ENCODE peak calls at places on chromosomes 16 and 17, in six cellular contexts. W, N, M, J, L and O are unnamed samples.

GRCh38 chr17:64732336-64733006 is 70.4 kb upstream of the SMURF2 start:
- DNase-seq in M (no peak), W (peak), N (no peak), L (peak), J (no peak), O (peak)

GRCh38 chr17:50904522-50905459 is 38.6 kb upstream of the TOB1 start:
- DNase-seq in L (peak), N (no peak), J (peak), M (no peak), W (peak), O (peak)

GRCh38 chr17:79042421-79043190 is 18.6 kb downstream of the C1QTNF1 start:
- DNase-seq in N (peak), W (peak), J (peak), L (peak), M (peak), O (peak)

GRCh38 chr16:48143816-48144215 is 12.0 kb downstream of the ABCC12 start:
- DNase-seq in L (no peak), W (no peak), N (no peak), J (no peak), M (no peak), O (no peak)

GRCh38 chr16:79122343-79122742 is 478.2 kb downstream of the MAF start:
- DNase-seq in M (no peak), J (no peak), L (no peak), N (no peak), W (no peak), O (no peak)

GRCh38 chr17:69450857-69451410 is 36.4 kb downstream of the MAP2K6 start:
- DNase-seq in M (no peak), J (peak), W (no peak), L (no peak), N (no peak), O (peak)

GRCh38 chr16:4936991-4937781 is at the start of gene PPL:
- DNase-seq in W (no peak), J (peak), L (peak), M (peak), N (peak), O (peak)

GRCh38 chr17:14214271-14214670 is 22.4 kb downstream of the CDRT15 start:
- DNase-seq in M (no peak), N (no peak), W (peak), J (no peak), L (no peak), O (peak)

GRCh38 chr17:40738553-40738952 is 16.6 kb downstream of the KRT25 start:
- DNase-seq in W (no peak), N (no peak), L (no peak), J (no peak), M (no peak), O (no peak)

GRCh38 chr16:4734730-4735575 is 616 bp downstream of the DNAAF8 start:
- DNase-seq in M (peak), J (peak), L (peak), W (peak), N (peak), O (peak)

GRCh38 chr17:1241904-1242303 is 28.3 kb upstream of the BHLHA9 start:
- DNase-seq in N (no peak), L (peak), W (peak), J (no peak), M (no peak), O (no peak)

GRCh38 chr17:3724373-3725077 is 822 bp downstream of the HASPIN start:
- DNase-seq in W (peak), M (no peak), L (no peak), J (no peak), N (no peak), O (no peak)

GRCh38 chr17:9801505-9801904 is 10.1 kb upstream of the DHRS7C start:
- DNase-seq in W (no peak), L (no peak), N (no peak), M (no peak), J (no peak), O (no peak)

GRCh38 chr17:68396795-68397536 is 60.3 kb downstream of the WIPI1 start:
- DNase-seq in M (no peak), J (no peak), N (no peak), L (no peak), W (no peak), O (no peak)

GRCh38 chr17:38451030-38451839 is 23.0 kb downstream of the ARHGAP23 start:
- DNase-seq in L (no peak), W (peak), N (no peak), J (peak), M (no peak), O (no peak)

GRCh38 chr16:67397812-67398545 is 4.7 kb upstream of the TPPP3 start:
- DNase-seq in L (no peak), M (no peak), N (no peak), W (no peak), J (no peak), O (no peak)

GRCh38 chr17:50687200-50688066 is 20.3 kb downstream of the ANKRD40 start:
- DNase-seq in W (peak), N (no peak), M (no peak), J (peak), L (peak), O (no peak)

DNA sequence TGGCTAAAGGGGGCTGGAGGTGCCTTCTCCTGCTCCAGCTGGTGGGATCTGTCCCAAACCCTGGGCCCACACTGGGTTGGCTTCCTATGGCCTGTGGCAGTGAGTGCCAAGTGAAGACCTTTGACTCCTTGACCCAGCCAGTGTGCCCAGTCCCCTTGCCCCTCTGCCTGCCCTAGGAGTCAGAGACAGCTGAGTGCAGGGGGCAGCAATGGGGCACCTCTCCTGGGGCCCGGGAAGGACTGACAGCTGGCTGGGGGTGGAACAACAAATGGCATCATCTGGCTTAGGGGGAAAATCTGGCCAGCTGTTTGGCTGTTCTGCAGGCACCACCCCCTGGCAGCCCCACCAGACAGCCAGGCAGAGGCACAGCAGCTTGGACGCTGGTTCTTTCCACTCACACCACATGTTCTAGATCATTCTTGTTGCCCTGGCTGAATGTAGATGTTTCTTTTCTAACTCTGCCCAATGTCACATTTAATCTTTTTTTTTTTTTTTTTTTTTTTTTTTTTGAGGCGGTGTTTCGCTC is 1.9 kb upstream of the SLC4A1 start:
- DNase-seq in N (no peak), J (no peak), M (no peak), W (no peak), L (peak), O (no peak)
- H3K9ac ChIP-seq in N (no peak), J (no peak), M (no peak), W (no peak), L (no peak), O (no peak)

DNA sequence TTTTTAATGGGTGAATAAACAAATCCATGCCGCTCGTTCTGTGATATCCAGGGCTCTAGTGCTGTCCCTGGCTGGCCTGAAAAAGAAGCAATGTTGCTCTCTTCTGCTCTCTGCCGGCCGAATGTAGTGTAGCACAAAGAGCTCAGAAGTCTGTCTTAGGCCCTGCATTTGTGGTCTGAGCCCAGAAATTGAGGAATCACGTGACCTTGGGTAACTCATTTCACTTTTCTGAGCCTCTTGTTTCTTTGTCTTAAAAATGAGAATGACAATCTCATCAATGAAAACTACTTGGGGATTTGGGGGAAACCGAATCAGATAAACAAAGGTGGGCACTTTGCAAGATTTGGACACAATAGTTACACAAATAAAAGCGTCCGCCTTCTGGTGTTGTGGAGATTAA is 381.6 kb upstream of the ASIC2 start:
- DNase-seq in M (peak), W (peak), L (peak), N (peak), J (peak), O (peak)
- TF ChIP-seq EZH2phosphoT487 in M (no peak), W (no peak), L (no peak), N (no peak), J (no peak), O (no peak)

DNA sequence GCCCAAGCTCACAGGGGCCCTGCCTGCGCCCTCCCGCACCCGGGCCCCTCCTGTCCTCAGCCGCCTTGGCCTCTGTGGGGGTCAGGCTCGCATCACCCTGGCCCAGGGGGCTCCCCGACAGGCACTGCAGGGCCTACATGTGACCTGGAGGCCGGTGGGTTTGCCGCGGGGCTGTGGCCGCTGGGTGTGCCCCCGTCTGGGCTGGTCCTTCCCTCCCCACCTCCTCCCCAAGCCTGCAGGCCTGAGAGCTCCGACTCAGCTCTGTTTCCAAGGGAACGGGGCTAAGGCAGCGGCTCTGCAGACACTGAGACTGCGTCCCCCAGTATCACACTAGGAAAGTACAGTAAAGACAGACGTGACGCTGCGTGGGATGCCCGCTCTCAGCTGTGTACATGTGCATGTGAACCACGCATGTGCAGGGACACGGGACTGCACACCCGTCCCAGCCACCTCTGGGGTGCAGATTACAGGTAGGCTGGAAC is 16.5 kb upstream of the WDR45B start:
- DNase-seq in N (no peak), W (no peak), J (peak), M (no peak), L (peak), O (no peak)
- H3K9ac ChIP-seq in N (no peak), W (no peak), J (peak), M (no peak), L (no peak), O (no peak)

DNA sequence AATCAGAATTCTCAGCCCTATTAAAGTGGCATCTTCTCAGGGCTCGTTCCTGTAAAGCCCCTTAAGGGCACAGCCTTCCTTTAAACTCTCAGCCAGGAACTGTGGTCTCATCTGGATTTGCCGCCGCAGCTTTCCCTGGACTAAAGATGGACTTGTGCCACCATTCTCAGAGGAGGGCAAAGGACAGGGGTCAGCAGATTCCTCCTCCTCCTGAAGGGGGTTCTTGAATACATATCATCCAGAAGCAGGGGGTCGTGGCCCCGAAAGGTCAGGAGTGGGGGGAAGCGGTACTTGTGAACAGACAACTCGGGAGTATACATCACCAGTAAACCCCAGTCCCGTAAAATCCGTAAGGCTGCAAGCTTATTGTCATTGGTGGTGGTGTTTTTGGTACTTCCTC is 174.8 kb downstream of the RPTOR start:
- DNase-seq in J (no peak), L (no peak), M (no peak), W (no peak), N (no peak), O (no peak)
- TF ChIP-seq EZH2phosphoT487 in J (no peak), L (no peak), M (no peak), W (no peak), N (no peak), O (no peak)

DNA sequence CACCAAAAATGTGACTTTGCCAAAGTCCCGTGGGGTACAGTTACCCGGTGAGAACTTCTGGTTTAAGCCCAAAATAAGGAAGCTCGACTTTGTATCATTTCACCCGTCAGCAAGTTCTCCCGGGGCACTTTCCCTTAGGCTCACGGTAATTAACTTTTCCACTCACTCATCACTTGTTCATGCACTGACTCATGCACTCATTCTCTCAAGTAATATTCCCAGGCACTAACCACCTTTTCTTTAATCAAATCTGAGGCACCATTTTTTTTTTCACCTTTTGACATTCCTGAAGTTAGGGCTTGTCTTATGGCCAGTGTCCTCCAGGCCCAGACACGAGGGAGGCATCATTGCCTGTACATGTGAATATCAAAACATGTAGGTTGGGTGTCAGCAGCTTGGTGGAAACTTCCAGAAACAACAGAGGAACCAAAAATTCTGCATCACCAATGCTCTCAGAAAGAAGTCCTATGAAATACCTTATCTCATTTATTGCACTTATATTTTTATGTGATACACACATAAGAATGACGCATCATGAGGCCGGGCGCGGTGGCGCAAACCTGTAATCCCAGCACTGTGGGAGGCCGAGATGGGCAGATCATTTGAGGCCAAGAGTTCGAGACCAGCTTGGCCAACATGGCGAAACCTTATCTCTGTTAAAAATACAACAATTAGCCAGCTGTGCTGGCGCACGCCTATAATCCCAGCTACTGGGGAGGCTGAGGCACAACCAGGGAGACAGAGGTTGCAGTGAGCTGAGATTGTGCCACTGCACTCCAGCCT is 36.1 kb upstream of the ATP2C2 start:
- DNase-seq in N (no peak), L (no peak), J (no peak), W (peak), M (no peak), O (peak)
- H3K9ac ChIP-seq in N (no peak), L (no peak), J (no peak), W (no peak), M (no peak), O (no peak)

DNA sequence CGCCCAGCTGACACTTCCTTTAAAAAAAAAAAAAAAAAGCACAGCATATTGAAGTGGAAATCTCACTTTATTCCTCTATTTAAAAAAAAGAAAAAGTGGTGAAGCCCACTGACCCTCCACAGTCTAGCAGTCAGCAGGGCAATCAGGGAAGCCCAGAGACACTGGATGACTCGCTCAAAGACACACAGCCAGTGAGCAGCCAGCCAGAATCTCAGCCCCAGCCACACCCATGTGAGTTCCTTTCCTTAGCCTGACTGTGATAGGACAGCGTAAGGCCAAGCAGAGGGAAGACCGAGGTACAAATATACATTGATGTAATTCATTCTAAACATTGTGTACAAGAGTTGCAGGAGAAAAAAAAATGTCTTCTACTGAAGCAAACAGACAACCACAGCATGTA is 22.5 kb downstream of the XPO6 start:
- DNase-seq in J (no peak), W (peak), L (no peak), N (no peak), M (no peak), O (peak)
- TF ChIP-seq EZH2phosphoT487 in J (no peak), W (no peak), L (no peak), N (no peak), M (no peak), O (no peak)

DNA sequence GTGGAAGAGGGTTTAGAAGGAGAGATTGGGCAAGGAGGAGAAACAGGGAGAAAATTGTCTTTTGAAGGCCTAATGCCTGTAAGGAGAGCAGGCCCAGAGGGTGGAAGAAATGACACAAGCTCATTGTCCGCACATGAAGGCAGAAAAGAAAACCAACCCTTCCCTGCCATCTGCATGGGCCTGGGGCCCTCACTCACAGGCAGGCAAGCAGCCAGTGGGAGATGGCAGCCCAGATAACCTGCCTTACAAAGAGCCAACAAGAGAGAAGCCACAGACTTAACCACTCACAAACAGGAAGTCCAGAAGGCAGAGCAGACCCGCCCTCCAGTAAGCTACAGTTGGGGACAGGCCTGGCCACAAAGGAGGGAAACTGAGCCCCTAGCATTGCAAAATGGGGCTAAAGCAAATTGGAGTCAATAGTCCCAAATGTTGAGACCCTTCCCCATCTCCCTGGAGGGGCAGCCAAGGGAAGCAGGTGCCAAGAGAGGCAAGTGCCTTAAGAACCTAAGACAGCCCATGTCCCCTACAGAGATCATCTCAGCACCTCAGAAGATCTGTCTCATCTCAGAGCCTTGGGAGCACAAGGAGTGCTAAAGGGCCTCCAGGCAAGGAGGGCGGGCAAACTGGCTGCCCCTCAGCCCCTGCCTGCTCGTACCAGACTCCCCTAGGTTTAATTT is 7.3 kb upstream of the TSPOAP1 start:
- DNase-seq in M (no peak), L (peak), W (no peak), N (peak), J (no peak), O (peak)
- H3K9ac ChIP-seq in M (no peak), L (no peak), W (no peak), N (peak), J (no peak), O (no peak)